ENCODE peak calls at places on chromosomes 5 and 9, in five cellular contexts. P is CD4-positive, alpha-beta T cell; K is left ventricle myocardium inferior; T is upper lobe of left lung; W is DND-41. V is an unnamed sample.

GRCh38 chr9:21695443-21695842 is 107.0 kb upstream of the MTAP start:
- DNase-seq in T (peak), P (no peak), K (no peak), W (no peak), V (no peak)

GRCh38 chr5:150052326-150053230 is 33.8 kb downstream of the CSF1R start:
- DNase-seq in W (no peak), K (no peak), P (no peak), T (no peak), V (no peak)

GRCh38 chr5:114221807-114222206 is 140.1 kb upstream of the KCNN2 start:
- DNase-seq in T (no peak), K (no peak), W (no peak), P (no peak), V (no peak)

GRCh38 chr9:129318121-129319075 is 140.3 kb upstream of the IER5L start:
- DNase-seq in W (no peak), K (no peak), P (no peak), T (no peak), V (no peak)

GRCh38 chr9:31336841-31337240 is 1047.6 kb upstream of the ACO1 start:
- DNase-seq in T (no peak), K (no peak), W (no peak), P (no peak), V (no peak)

GRCh38 chr9:16262467-16263261 is 607.8 kb downstream of the BNC2 start:
- DNase-seq in K (no peak), P (no peak), T (no peak), W (no peak), V (no peak)

GRCh38 chr9:114969269-114969668 is 38.9 kb upstream of the TNFSF8 start:
- DNase-seq in P (no peak), K (no peak), W (no peak), T (no peak), V (no peak)

GRCh38 chr9:125990186-125990792 is 243.1 kb downstream of the PBX3 start:
- DNase-seq in K (no peak), P (no peak), T (no peak), W (no peak), V (no peak)

GRCh38 chr5:151060742-151061141 is 20.1 kb downstream of the TNIP1 start:
- DNase-seq in T (no peak), P (no peak), K (no peak), W (no peak), V (no peak)

GRCh38 chr5:67012241-67012640 is 184.4 kb downstream of the CD180 start:
- DNase-seq in K (no peak), T (no peak), P (no peak), W (no peak), V (peak)

GRCh38 chr5:40224421-40224820 is 455.3 kb upstream of the PTGER4 start:
- DNase-seq in P (no peak), W (no peak), K (no peak), T (no peak), V (no peak)

GRCh38 chr9:134624119-134624826 is 17.3 kb upstream of the COL5A1 start:
- DNase-seq in W (no peak), K (no peak), T (peak), P (no peak), V (no peak)

GRCh38 chr9:115333671-115334070 is 215.7 kb upstream of the TNC start:
- DNase-seq in T (no peak), W (no peak), K (no peak), P (no peak), V (no peak)

GRCh38 chr9:111895996-111896941 is at the start of gene UGCG:
- DNase-seq in P (peak), W (peak), K (peak), T (peak), V (peak)

GRCh38 chr5:150655221-150655620 is 5.8 kb upstream of the MYOZ3 start:
- DNase-seq in P (no peak), W (no peak), K (no peak), T (no peak), V (no peak)

GRCh38 chr5:112186401-112186990 is 232.6 kb downstream of the EPB41L4A start:
- DNase-seq in K (no peak), T (no peak), P (no peak), W (peak), V (no peak)

GRCh38 chr9:124214596-124215550 is 42.9 kb upstream of the NEK6 start:
- DNase-seq in K (no peak), P (no peak), W (no peak), T (peak), V (no peak)

GRCh38 chr5:67094476-67095300 is 101.9 kb downstream of the CD180 start:
- DNase-seq in K (no peak), T (no peak), W (no peak), P (no peak), V (peak)

GRCh38 chr5:138148811-138149210 is 9.6 kb upstream of the NME5 start:
- DNase-seq in K (peak), T (no peak), P (no peak), W (no peak), V (peak)

GRCh38 chr5:132812949-132813598 is at the start of gene SOWAHA:
- DNase-seq in P (no peak), W (no peak), T (peak), K (no peak), V (no peak)

GRCh38 chr9:134396825-134397224 is 70.6 kb downstream of the RXRA start:
- DNase-seq in T (no peak), P (peak), W (peak), K (no peak), V (no peak)

GRCh38 chr9:38112010-38112409 is 43.0 kb upstream of the SHB start:
- DNase-seq in T (no peak), P (no peak), W (no peak), K (no peak), V (no peak)

GRCh38 chr5:132473019-132473531 is 17.5 kb downstream of the IRF1 start:
- DNase-seq in T (peak), P (peak), W (peak), K (peak), V (no peak)

GRCh38 chr9:86485359-86485758 is 131.1 kb upstream of the TUT7 start:
- DNase-seq in T (no peak), W (no peak), K (no peak), P (no peak), V (no peak)

GRCh38 chr5:5178121-5178520 is 38.0 kb downstream of the ADAMTS16 start:
- DNase-seq in W (no peak), K (no peak), T (no peak), P (no peak), V (no peak)

GRCh38 chr5:6395102-6395445 is 16.7 kb upstream of the MED10 start:
- DNase-seq in P (no peak), T (no peak), K (no peak), W (no peak), V (no peak)

GRCh38 chr9:130126721-130127429 is 45.3 kb upstream of the NCS1 start:
- DNase-seq in T (no peak), P (no peak), K (no peak), W (no peak), V (no peak)

GRCh38 chr5:102388235-102388634 is 92.2 kb upstream of the SLCO4C1 start:
- DNase-seq in P (no peak), K (no peak), T (no peak), W (no peak), V (no peak)

GRCh38 chr5:8550921-8551320 is 682.0 kb downstream of the MTRR start:
- DNase-seq in T (no peak), W (no peak), K (no peak), P (no peak), V (no peak)

GRCh38 chr9:78745996-78746395 is 449.1 kb downstream of the PSAT1 start:
- DNase-seq in T (no peak), K (no peak), P (no peak), W (no peak), V (no peak)

GRCh38 chr5:68007446-68007845 is 208.1 kb upstream of the PIK3R1 start:
- DNase-seq in T (no peak), P (no peak), K (peak), W (peak), V (peak)

GRCh38 chr5:172564187-172564586 is 76.9 kb upstream of the NEURL1B start:
- DNase-seq in K (no peak), P (no peak), W (no peak), T (no peak), V (no peak)

GRCh38 chr5:139223481-139223880 is 25.3 kb upstream of the SIL1 start:
- DNase-seq in P (no peak), W (no peak), T (no peak), K (no peak), V (no peak)

GRCh38 chr9:124257070-124257864 is 482 bp upstream of the NEK6 start:
- DNase-seq in P (no peak), K (no peak), T (no peak), W (no peak), V (no peak)

GRCh38 chr9:132849168-132849831 is 28.8 kb downstream of the AK8 start:
- DNase-seq in T (no peak), K (peak), P (no peak), W (no peak), V (no peak)

GRCh38 chr9:136726631-136727191 is 14.3 kb downstream of the DIPK1B start:
- DNase-seq in W (peak), K (no peak), P (peak), T (no peak), V (no peak)

GRCh38 chr5:74332654-74333053 is 307.9 kb downstream of the ENC1 start:
- DNase-seq in K (no peak), T (no peak), W (no peak), P (no peak), V (no peak)

GRCh38 chr5:135239461-135240282 is 159.4 kb downstream of the MACROH2A1 start:
- DNase-seq in T (no peak), K (no peak), W (no peak), P (no peak), V (no peak)
- H3K27ac ChIP-seq in T (no peak), K (no peak), W (no peak), P (no peak), V (no peak)

DNA sequence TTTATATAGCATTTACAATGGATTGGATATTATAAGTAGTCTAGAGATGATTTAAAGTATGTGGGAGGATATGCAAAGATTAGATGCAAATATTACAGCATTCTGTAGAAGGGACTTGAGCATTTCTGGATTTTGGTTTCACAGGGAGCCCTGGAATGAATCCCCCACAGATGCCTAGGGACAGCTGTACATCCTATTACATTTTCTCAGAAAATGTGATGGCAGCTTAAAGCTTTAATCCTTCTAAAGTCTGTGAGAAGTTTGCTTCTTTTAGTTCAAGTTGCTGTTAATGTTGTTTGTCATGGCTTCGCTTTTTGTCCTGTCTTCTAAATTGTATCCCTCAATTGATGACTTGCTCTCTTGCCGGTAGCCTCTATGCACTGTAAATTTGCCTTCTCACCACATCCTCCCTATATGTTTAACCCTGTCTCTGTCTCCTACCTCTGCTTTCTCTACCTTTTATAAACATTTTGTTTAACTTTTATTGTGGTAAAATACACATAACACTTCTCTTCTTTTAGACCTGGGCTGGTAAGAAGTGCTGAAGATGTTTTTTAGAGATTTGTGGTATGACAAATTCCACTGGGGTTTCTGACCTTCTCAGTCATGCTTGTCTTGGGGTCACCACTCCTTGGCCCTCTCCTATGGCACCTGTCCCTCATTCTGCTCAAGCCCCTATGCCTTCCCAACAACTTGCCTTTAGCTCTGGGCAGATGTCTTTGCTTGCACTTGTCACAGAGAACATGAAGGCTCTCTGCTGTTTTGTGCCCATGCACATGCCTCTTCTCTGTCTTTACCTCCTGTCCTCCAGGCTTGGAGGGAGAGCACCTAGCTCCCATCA is 37.9 kb downstream of the LNPEP start:
- DNase-seq in W (no peak), T (no peak), P (no peak), K (no peak), V (no peak)
- H3K27ac ChIP-seq in W (peak), T (no peak), P (no peak), K (no peak), V (no peak)

DNA sequence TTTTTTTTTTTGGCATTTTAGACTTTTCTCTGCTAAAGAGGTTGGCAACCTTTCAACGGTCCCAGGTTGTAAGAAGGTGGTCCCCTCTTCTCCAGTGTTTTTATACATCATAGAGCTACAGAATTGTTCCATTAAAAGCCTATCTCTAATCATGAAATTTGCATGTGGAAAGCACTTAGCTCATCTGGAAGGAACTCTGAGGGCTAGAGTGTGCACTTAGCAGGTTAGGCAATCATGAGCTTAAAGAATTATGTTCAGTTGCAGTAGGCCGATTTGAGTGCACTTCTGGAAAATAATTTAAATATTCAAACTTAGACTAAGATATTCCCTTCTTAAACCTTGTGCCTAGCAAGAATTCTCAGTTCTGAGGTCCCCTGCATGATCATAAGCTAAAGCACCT is 468.7 kb downstream of the SPATA31D1 start:
- DNase-seq in W (no peak), K (no peak), P (no peak), T (no peak), V (no peak)
- H3K27ac ChIP-seq in W (no peak), K (no peak), P (no peak), T (no peak), V (no peak)

GRCh38 chr9:33320568-33321261 is 30.4 kb downstream of the NFX1 start:
- DNase-seq in W (no peak), T (no peak), P (no peak), K (no peak), V (peak)
- H3K27ac ChIP-seq in W (no peak), T (no peak), P (no peak), K (peak), V (peak)

DNA sequence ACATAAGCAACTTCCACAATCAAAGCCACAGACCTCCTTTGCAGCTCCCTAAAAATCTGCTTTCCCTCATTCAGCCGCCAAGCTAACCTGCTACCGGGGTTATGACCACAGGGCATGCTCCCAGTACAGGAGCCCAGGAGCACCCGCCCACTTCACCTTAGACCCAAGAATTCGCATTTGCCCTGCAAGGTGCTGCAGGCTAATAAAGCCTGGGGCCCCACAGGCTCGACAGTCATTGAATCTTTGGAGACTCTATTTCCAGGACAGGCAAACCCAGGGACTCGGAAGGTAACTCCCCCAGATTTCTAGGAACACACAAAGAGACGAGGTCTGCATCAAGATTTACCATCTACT is 1.1 kb downstream of the RAPGEF1 start:
- DNase-seq in T (no peak), P (no peak), W (no peak), K (no peak), V (no peak)
- H3K27ac ChIP-seq in T (peak), P (peak), W (peak), K (peak), V (no peak)

V was measured in epithelial cell of prostate.